ENCODE peak calls at places on chromosomes 4 and X, in seven cellular contexts. X is IMR-90, R is stomach, N is lower leg skin, K is Peyer's patch, A is upper lobe of left lung, S is prostate gland. Y is an unnamed sample.

GRCh38 chr4:109821186-109821585 is 5.6 kb downstream of the GAR1 start:
- DNase-seq in S (no peak), X (no peak), K (no peak), N (no peak), A (no peak), R (no peak), Y (no peak)

GRCh38 chrX:137567474-137568232 is 1.7 kb downstream of the ZIC3 start:
- DNase-seq in S (no peak), K (no peak), X (no peak), N (no peak), A (no peak), R (no peak), Y (no peak)

GRCh38 chr4:73704314-73705055 is 35.9 kb upstream of the CXCL8 start:
- DNase-seq in S (peak), R (peak), K (peak), X (peak), A (no peak), N (peak), Y (peak)

GRCh38 chr4:4919926-4920325 is 60.5 kb downstream of the MSX1 start:
- DNase-seq in X (no peak), S (no peak), A (peak), N (no peak), K (no peak), R (no peak), Y (peak)

GRCh38 chr4:153170407-153170806 is 33.8 kb upstream of the TRIM2 start:
- DNase-seq in R (no peak), N (no peak), S (no peak), K (no peak), X (no peak), A (no peak), Y (no peak)

GRCh38 chr4:17324431-17324830 is 187.5 kb downstream of the QDPR start:
- DNase-seq in K (no peak), R (no peak), N (no peak), A (no peak), S (no peak), X (peak), Y (peak)

GRCh38 chr4:101888472-101888871 is 97.9 kb downstream of the BANK1 start:
- DNase-seq in S (no peak), X (no peak), N (no peak), K (no peak), R (no peak), A (no peak), Y (no peak)

GRCh38 chrX:108261541-108262218 is 170.1 kb downstream of the ATG4A start:
- DNase-seq in R (no peak), N (no peak), K (no peak), A (no peak), S (peak), X (peak), Y (no peak)

GRCh38 chr4:100289530-100289888 is 99.2 kb upstream of the DDIT4L start:
- DNase-seq in A (no peak), N (no peak), K (no peak), S (no peak), X (no peak), R (no peak), Y (no peak)

GRCh38 chr4:76753814-76754213 is 144.1 kb downstream of the SOWAHB start:
- DNase-seq in X (peak), S (no peak), R (no peak), A (no peak), N (no peak), K (no peak), Y (no peak)

GRCh38 chr4:88219099-88219498 is 60.7 kb upstream of the ABCG2 start:
- DNase-seq in K (no peak), X (peak), N (no peak), R (no peak), S (peak), A (no peak), Y (no peak)

GRCh38 chr4:4384837-4385236 is 2.1 kb upstream of the NSG1 start:
- DNase-seq in S (no peak), R (no peak), A (no peak), X (peak), K (no peak), N (no peak), Y (no peak)

GRCh38 chr4:8675383-8675782 is 82.8 kb downstream of the CPZ start:
- DNase-seq in R (no peak), K (no peak), N (no peak), X (peak), S (no peak), A (peak), Y (no peak)

GRCh38 chrX:29662759-29663503 is 552.4 kb upstream of the MAGEB2 start:
- DNase-seq in R (no peak), A (no peak), N (no peak), X (peak), S (no peak), K (no peak), Y (no peak)

GRCh38 chr4:22463179-22463578 is 52.7 kb downstream of the ADGRA3 start:
- DNase-seq in A (no peak), S (no peak), K (no peak), X (no peak), R (no peak), N (no peak), Y (no peak)

GRCh38 chr4:48212165-48212564 is 57.5 kb downstream of the TEC start:
- DNase-seq in K (no peak), A (no peak), R (no peak), S (no peak), N (no peak), X (no peak), Y (no peak)
- TF ChIP-seq POLR2A in K (no peak), A (no peak), R (no peak), S (no peak), N (no peak), X (no peak), Y (no peak)

GRCh38 chr4:35771571-35771970 is 472.7 kb downstream of the ARAP2 start:
- DNase-seq in X (no peak), S (no peak), N (no peak), K (no peak), A (no peak), R (no peak), Y (no peak)
- TF ChIP-seq POLR2A in X (no peak), S (no peak), N (no peak), K (no peak), A (no peak), R (no peak), Y (no peak)

DNA sequence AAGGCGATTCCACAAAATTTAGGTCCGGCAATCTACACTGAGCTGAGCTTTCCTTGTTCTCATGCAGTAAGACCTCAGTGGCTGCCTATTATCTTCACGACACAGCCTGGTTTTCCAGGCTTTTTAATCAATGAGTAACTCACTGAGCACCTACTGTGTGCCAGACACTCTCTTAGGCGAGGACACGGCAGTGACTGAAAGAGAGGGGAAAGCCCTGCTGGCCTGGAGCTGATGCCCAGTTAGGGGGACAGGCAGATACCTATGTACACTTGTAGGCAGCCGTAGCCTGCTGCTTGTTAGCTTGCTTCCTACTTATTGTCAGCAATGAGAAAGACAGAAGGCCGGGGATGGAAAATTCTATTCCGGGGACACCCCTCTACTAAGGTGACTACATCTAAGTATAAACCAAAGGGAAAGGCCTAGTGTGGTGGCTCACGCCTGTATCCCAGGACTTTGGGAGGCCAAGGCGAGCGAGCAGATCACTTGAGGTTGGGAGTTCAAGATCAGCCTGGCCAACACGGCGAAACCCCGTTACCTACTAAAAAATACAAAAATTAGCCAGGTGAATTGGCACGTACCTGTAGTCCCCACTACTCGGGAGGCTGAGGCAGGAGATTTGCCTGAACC is 3.8 kb downstream of the WDR1 start:
- DNase-seq in N (no peak), R (no peak), S (no peak), K (no peak), X (no peak), A (no peak), Y (no peak)
- TF ChIP-seq POLR2A in N (no peak), R (no peak), S (no peak), K (no peak), X (no peak), A (no peak), Y (no peak)

GRCh38 chr4:10101559-10102192 is 14.9 kb downstream of the WDR1 start:
- DNase-seq in X (no peak), S (peak), R (no peak), K (no peak), N (no peak), A (no peak), Y (no peak)

GRCh38 chr4:10102981-10103330 is 13.6 kb downstream of the WDR1 start:
- DNase-seq in X (no peak), R (no peak), A (no peak), K (no peak), N (no peak), S (no peak), Y (no peak)

GRCh38 chr4:10100734-10101216 is 15.8 kb downstream of the WDR1 start:
- DNase-seq in X (no peak), K (peak), S (no peak), R (no peak), A (no peak), N (no peak), Y (no peak)

GRCh38 chr4:10104211-10104990 is 12.2 kb downstream of the WDR1 start:
- DNase-seq in N (no peak), S (no peak), R (no peak), K (no peak), A (no peak), X (no peak), Y (no peak)

GRCh38 chr4:10102193-10102980 is 14.2 kb downstream of the WDR1 start:
- DNase-seq in A (no peak), N (no peak), X (no peak), R (no peak), K (no peak), S (no peak), Y (no peak)
- TF ChIP-seq POLR2A in A (no peak), N (no peak), X (no peak), R (no peak), K (no peak), S (no peak), Y (no peak)

Y was measured in tibial nerve.